ENCODE peak calls at places on chromosomes 16 and 17, in ten cellular contexts. One of them, this sample, is unnamed.
A peak's percentile ranks its signal among the peaks of the same experiment; 100 is the strongest.

GRCh38 chr17:62778990-62779681 is 29.0 kb downstream of the MARCHF10 start:
- DNase-seq in posterior cingulate gyrus: peak; percentile 87
- DNase-seq in stimulated activated CD4-positive, alpha-beta T cell treated with anti-CD3 and anti-CD28 coated beads, Interleukin-15, amount 100 ng/mL, for 48 hours: no peak
- DNase-seq in activated CD4-positive, CD25-positive, alpha-beta regulatory T cell treated with anti-CD3 and anti-CD28 coated beads, Interleukin-2, amount 50 U/mL, for 16 hours: no peak
- DNase-seq in foreskin fibroblast: peak; percentile 98
- DNase-seq in fibroblast of lung: peak; percentile 99
- DNase-seq in HCT116: peak; percentile 88
- DNase-seq in germinal center: no peak
- DNase-seq in stimulated activated naive CD8-positive, alpha-beta T cell treated with anti-CD3 and anti-CD28 coated beads, Interleukin-15, Interleukin-2, amounts not matched to agents 100 U/mL and 50 U/mL, for 24 hours: no peak
- DNase-seq in activated CD4-positive, alpha-beta T cell treated with anti-CD3 and anti-CD28 coated beads for 1 hour: no peak
- DNase-seq in this sample: no peak

GRCh38 chr17:43468746-43469544 is 14.8 kb upstream of the DHX8 start:
- DNase-seq in germinal center: no peak
- DNase-seq in fibroblast of lung: peak; percentile 98
- DNase-seq in stimulated activated CD4-positive, alpha-beta T cell treated with anti-CD3 and anti-CD28 coated beads, Interleukin-15, amount 100 ng/mL, for 48 hours: no peak
- DNase-seq in stimulated activated naive CD8-positive, alpha-beta T cell treated with anti-CD3 and anti-CD28 coated beads, Interleukin-15, Interleukin-2, amounts not matched to agents 100 U/mL and 50 U/mL, for 24 hours: no peak
- DNase-seq in activated CD4-positive, CD25-positive, alpha-beta regulatory T cell treated with anti-CD3 and anti-CD28 coated beads, Interleukin-2, amount 50 U/mL, for 16 hours: no peak
- DNase-seq in HCT116: peak; percentile 46
- DNase-seq in posterior cingulate gyrus: no peak
- DNase-seq in foreskin fibroblast: peak; percentile 96
- DNase-seq in activated CD4-positive, alpha-beta T cell treated with anti-CD3 and anti-CD28 coated beads for 1 hour: no peak
- DNase-seq in this sample: no peak

GRCh38 chr17:74782571-74782970 is 6.4 kb upstream of the NAT9 start:
- DNase-seq in activated CD4-positive, CD25-positive, alpha-beta regulatory T cell treated with anti-CD3 and anti-CD28 coated beads, Interleukin-2, amount 50 U/mL, for 16 hours: no peak
- DNase-seq in activated CD4-positive, alpha-beta T cell treated with anti-CD3 and anti-CD28 coated beads for 1 hour: no peak
- DNase-seq in germinal center: no peak
- DNase-seq in fibroblast of lung: no peak
- DNase-seq in foreskin fibroblast: no peak
- DNase-seq in posterior cingulate gyrus: no peak
- DNase-seq in HCT116: no peak
- DNase-seq in stimulated activated naive CD8-positive, alpha-beta T cell treated with anti-CD3 and anti-CD28 coated beads, Interleukin-15, Interleukin-2, amounts not matched to agents 100 U/mL and 50 U/mL, for 24 hours: no peak
- DNase-seq in stimulated activated CD4-positive, alpha-beta T cell treated with anti-CD3 and anti-CD28 coated beads, Interleukin-15, amount 100 ng/mL, for 48 hours: no peak
- DNase-seq in this sample: no peak

GRCh38 chr17:20920813-20921199 is 122.0 kb downstream of the USP22 start:
- DNase-seq in stimulated activated naive CD8-positive, alpha-beta T cell treated with anti-CD3 and anti-CD28 coated beads, Interleukin-15, Interleukin-2, amounts not matched to agents 100 U/mL and 50 U/mL, for 24 hours: no peak
- DNase-seq in HCT116: no peak
- DNase-seq in fibroblast of lung: peak; percentile 75
- DNase-seq in activated CD4-positive, alpha-beta T cell treated with anti-CD3 and anti-CD28 coated beads for 1 hour: no peak
- DNase-seq in activated CD4-positive, CD25-positive, alpha-beta regulatory T cell treated with anti-CD3 and anti-CD28 coated beads, Interleukin-2, amount 50 U/mL, for 16 hours: no peak
- DNase-seq in posterior cingulate gyrus: no peak
- DNase-seq in foreskin fibroblast: peak; percentile 55
- DNase-seq in stimulated activated CD4-positive, alpha-beta T cell treated with anti-CD3 and anti-CD28 coated beads, Interleukin-15, amount 100 ng/mL, for 48 hours: no peak
- DNase-seq in germinal center: no peak
- DNase-seq in this sample: no peak

GRCh38 chr16:67936876-67937605 is 391 bp upstream of the PSMB10 start:
- DNase-seq in activated CD4-positive, alpha-beta T cell treated with anti-CD3 and anti-CD28 coated beads for 1 hour: peak; percentile 63
- DNase-seq in fibroblast of lung: no peak
- DNase-seq in HCT116: no peak
- DNase-seq in foreskin fibroblast: no peak
- DNase-seq in stimulated activated naive CD8-positive, alpha-beta T cell treated with anti-CD3 and anti-CD28 coated beads, Interleukin-15, Interleukin-2, amounts not matched to agents 100 U/mL and 50 U/mL, for 24 hours: peak; percentile 78
- DNase-seq in posterior cingulate gyrus: no peak
- DNase-seq in germinal center: peak; percentile 90
- DNase-seq in stimulated activated CD4-positive, alpha-beta T cell treated with anti-CD3 and anti-CD28 coated beads, Interleukin-15, amount 100 ng/mL, for 48 hours: no peak
- DNase-seq in activated CD4-positive, CD25-positive, alpha-beta regulatory T cell treated with anti-CD3 and anti-CD28 coated beads, Interleukin-2, amount 50 U/mL, for 16 hours: peak; percentile 67
- DNase-seq in this sample: no peak

GRCh38 chr17:1259910-1260389 is 10.3 kb upstream of the BHLHA9 start:
- DNase-seq in foreskin fibroblast: no peak
- DNase-seq in fibroblast of lung: no peak
- DNase-seq in activated CD4-positive, CD25-positive, alpha-beta regulatory T cell treated with anti-CD3 and anti-CD28 coated beads, Interleukin-2, amount 50 U/mL, for 16 hours: no peak
- DNase-seq in stimulated activated naive CD8-positive, alpha-beta T cell treated with anti-CD3 and anti-CD28 coated beads, Interleukin-15, Interleukin-2, amounts not matched to agents 100 U/mL and 50 U/mL, for 24 hours: no peak
- DNase-seq in posterior cingulate gyrus: no peak
- DNase-seq in HCT116: no peak
- DNase-seq in germinal center: no peak
- DNase-seq in stimulated activated CD4-positive, alpha-beta T cell treated with anti-CD3 and anti-CD28 coated beads, Interleukin-15, amount 100 ng/mL, for 48 hours: no peak
- DNase-seq in activated CD4-positive, alpha-beta T cell treated with anti-CD3 and anti-CD28 coated beads for 1 hour: no peak
- DNase-seq in this sample: no peak

GRCh38 chr17:78127240-78127887 is 1.2 kb downstream of the TMC6 start:
- DNase-seq in activated CD4-positive, alpha-beta T cell treated with anti-CD3 and anti-CD28 coated beads for 1 hour: peak; percentile 48
- DNase-seq in germinal center: peak; percentile 52
- DNase-seq in fibroblast of lung: no peak
- DNase-seq in activated CD4-positive, CD25-positive, alpha-beta regulatory T cell treated with anti-CD3 and anti-CD28 coated beads, Interleukin-2, amount 50 U/mL, for 16 hours: no peak
- DNase-seq in stimulated activated naive CD8-positive, alpha-beta T cell treated with anti-CD3 and anti-CD28 coated beads, Interleukin-15, Interleukin-2, amounts not matched to agents 100 U/mL and 50 U/mL, for 24 hours: peak; percentile 82
- DNase-seq in foreskin fibroblast: no peak
- DNase-seq in stimulated activated CD4-positive, alpha-beta T cell treated with anti-CD3 and anti-CD28 coated beads, Interleukin-15, amount 100 ng/mL, for 48 hours: no peak
- DNase-seq in HCT116: no peak
- DNase-seq in posterior cingulate gyrus: peak; percentile 95
- DNase-seq in this sample: no peak

GRCh38 chr16:14427371-14427948 is 202.6 kb downstream of the PARN start:
- DNase-seq in germinal center: no peak
- DNase-seq in stimulated activated naive CD8-positive, alpha-beta T cell treated with anti-CD3 and anti-CD28 coated beads, Interleukin-15, Interleukin-2, amounts not matched to agents 100 U/mL and 50 U/mL, for 24 hours: no peak
- DNase-seq in posterior cingulate gyrus: no peak
- DNase-seq in HCT116: no peak
- DNase-seq in fibroblast of lung: peak; percentile 81
- DNase-seq in stimulated activated CD4-positive, alpha-beta T cell treated with anti-CD3 and anti-CD28 coated beads, Interleukin-15, amount 100 ng/mL, for 48 hours: no peak
- DNase-seq in activated CD4-positive, CD25-positive, alpha-beta regulatory T cell treated with anti-CD3 and anti-CD28 coated beads, Interleukin-2, amount 50 U/mL, for 16 hours: no peak
- DNase-seq in activated CD4-positive, alpha-beta T cell treated with anti-CD3 and anti-CD28 coated beads for 1 hour: no peak
- DNase-seq in foreskin fibroblast: peak; percentile 42
- DNase-seq in this sample: no peak

GRCh38 chr17:15431201-15431600 is 36.2 kb downstream of the CDRT4 start:
- DNase-seq in activated CD4-positive, alpha-beta T cell treated with anti-CD3 and anti-CD28 coated beads for 1 hour: no peak
- DNase-seq in HCT116: no peak
- DNase-seq in activated CD4-positive, CD25-positive, alpha-beta regulatory T cell treated with anti-CD3 and anti-CD28 coated beads, Interleukin-2, amount 50 U/mL, for 16 hours: no peak
- DNase-seq in fibroblast of lung: no peak
- DNase-seq in germinal center: no peak
- DNase-seq in stimulated activated naive CD8-positive, alpha-beta T cell treated with anti-CD3 and anti-CD28 coated beads, Interleukin-15, Interleukin-2, amounts not matched to agents 100 U/mL and 50 U/mL, for 24 hours: no peak
- DNase-seq in stimulated activated CD4-positive, alpha-beta T cell treated with anti-CD3 and anti-CD28 coated beads, Interleukin-15, amount 100 ng/mL, for 48 hours: no peak
- DNase-seq in foreskin fibroblast: peak; percentile 90
- DNase-seq in posterior cingulate gyrus: no peak
- DNase-seq in this sample: no peak

GRCh38 chr16:11203111-11203623 is 52.8 kb downstream of the SOCS1 start:
- DNase-seq in activated CD4-positive, alpha-beta T cell treated with anti-CD3 and anti-CD28 coated beads for 1 hour: no peak
- DNase-seq in fibroblast of lung: no peak
- DNase-seq in stimulated activated naive CD8-positive, alpha-beta T cell treated with anti-CD3 and anti-CD28 coated beads, Interleukin-15, Interleukin-2, amounts not matched to agents 100 U/mL and 50 U/mL, for 24 hours: no peak
- DNase-seq in HCT116: no peak
- DNase-seq in activated CD4-positive, CD25-positive, alpha-beta regulatory T cell treated with anti-CD3 and anti-CD28 coated beads, Interleukin-2, amount 50 U/mL, for 16 hours: no peak
- DNase-seq in foreskin fibroblast: no peak
- DNase-seq in posterior cingulate gyrus: no peak
- DNase-seq in stimulated activated CD4-positive, alpha-beta T cell treated with anti-CD3 and anti-CD28 coated beads, Interleukin-15, amount 100 ng/mL, for 48 hours: no peak
- DNase-seq in germinal center: no peak
- DNase-seq in this sample: no peak

GRCh38 chr16:46404028-46404427 is 217.2 kb downstream of the SHCBP1 start:
- DNase-seq in germinal center: no peak
- DNase-seq in activated CD4-positive, alpha-beta T cell treated with anti-CD3 and anti-CD28 coated beads for 1 hour: no peak
- DNase-seq in posterior cingulate gyrus: no peak
- DNase-seq in stimulated activated CD4-positive, alpha-beta T cell treated with anti-CD3 and anti-CD28 coated beads, Interleukin-15, amount 100 ng/mL, for 48 hours: no peak
- DNase-seq in fibroblast of lung: no peak
- DNase-seq in activated CD4-positive, CD25-positive, alpha-beta regulatory T cell treated with anti-CD3 and anti-CD28 coated beads, Interleukin-2, amount 50 U/mL, for 16 hours: no peak
- DNase-seq in HCT116: no peak
- DNase-seq in foreskin fibroblast: no peak
- DNase-seq in stimulated activated naive CD8-positive, alpha-beta T cell treated with anti-CD3 and anti-CD28 coated beads, Interleukin-15, Interleukin-2, amounts not matched to agents 100 U/mL and 50 U/mL, for 24 hours: no peak
- DNase-seq in this sample: no peak

GRCh38 chr16:65769055-65769465 is 597.4 kb upstream of the CDH5 start:
- DNase-seq in foreskin fibroblast: peak; percentile 3
- DNase-seq in HCT116: no peak
- DNase-seq in germinal center: no peak
- DNase-seq in activated CD4-positive, CD25-positive, alpha-beta regulatory T cell treated with anti-CD3 and anti-CD28 coated beads, Interleukin-2, amount 50 U/mL, for 16 hours: no peak
- DNase-seq in activated CD4-positive, alpha-beta T cell treated with anti-CD3 and anti-CD28 coated beads for 1 hour: no peak
- DNase-seq in stimulated activated CD4-positive, alpha-beta T cell treated with anti-CD3 and anti-CD28 coated beads, Interleukin-15, amount 100 ng/mL, for 48 hours: no peak
- DNase-seq in posterior cingulate gyrus: no peak
- DNase-seq in stimulated activated naive CD8-positive, alpha-beta T cell treated with anti-CD3 and anti-CD28 coated beads, Interleukin-15, Interleukin-2, amounts not matched to agents 100 U/mL and 50 U/mL, for 24 hours: no peak
- DNase-seq in fibroblast of lung: peak; percentile 84
- DNase-seq in this sample: no peak

GRCh38 chr17:64377769-64378282 is 12.8 kb downstream of the PECAM1 start:
- DNase-seq in HCT116: no peak
- DNase-seq in germinal center: no peak
- DNase-seq in stimulated activated CD4-positive, alpha-beta T cell treated with anti-CD3 and anti-CD28 coated beads, Interleukin-15, amount 100 ng/mL, for 48 hours: no peak
- DNase-seq in foreskin fibroblast: peak; percentile 70
- DNase-seq in posterior cingulate gyrus: no peak
- DNase-seq in stimulated activated naive CD8-positive, alpha-beta T cell treated with anti-CD3 and anti-CD28 coated beads, Interleukin-15, Interleukin-2, amounts not matched to agents 100 U/mL and 50 U/mL, for 24 hours: no peak
- DNase-seq in activated CD4-positive, CD25-positive, alpha-beta regulatory T cell treated with anti-CD3 and anti-CD28 coated beads, Interleukin-2, amount 50 U/mL, for 16 hours: no peak
- DNase-seq in activated CD4-positive, alpha-beta T cell treated with anti-CD3 and anti-CD28 coated beads for 1 hour: no peak
- DNase-seq in fibroblast of lung: peak; percentile 76
- DNase-seq in this sample: peak; percentile 26

GRCh38 chr16:19809121-19809635 is 75.5 kb downstream of the GPRC5B start:
- DNase-seq in HCT116: no peak
- DNase-seq in foreskin fibroblast: no peak
- DNase-seq in germinal center: no peak
- DNase-seq in stimulated activated naive CD8-positive, alpha-beta T cell treated with anti-CD3 and anti-CD28 coated beads, Interleukin-15, Interleukin-2, amounts not matched to agents 100 U/mL and 50 U/mL, for 24 hours: no peak
- DNase-seq in fibroblast of lung: peak; percentile 65
- DNase-seq in stimulated activated CD4-positive, alpha-beta T cell treated with anti-CD3 and anti-CD28 coated beads, Interleukin-15, amount 100 ng/mL, for 48 hours: no peak
- DNase-seq in activated CD4-positive, CD25-positive, alpha-beta regulatory T cell treated with anti-CD3 and anti-CD28 coated beads, Interleukin-2, amount 50 U/mL, for 16 hours: no peak
- DNase-seq in activated CD4-positive, alpha-beta T cell treated with anti-CD3 and anti-CD28 coated beads for 1 hour: no peak
- DNase-seq in posterior cingulate gyrus: peak; percentile 62
- DNase-seq in this sample: no peak

GRCh38 chr17:80032614-80033171 is 3.0 kb downstream of the TBC1D16 start:
- DNase-seq in stimulated activated naive CD8-positive, alpha-beta T cell treated with anti-CD3 and anti-CD28 coated beads, Interleukin-15, Interleukin-2, amounts not matched to agents 100 U/mL and 50 U/mL, for 24 hours: no peak
- DNase-seq in foreskin fibroblast: no peak
- DNase-seq in germinal center: no peak
- DNase-seq in posterior cingulate gyrus: peak; percentile 44
- DNase-seq in stimulated activated CD4-positive, alpha-beta T cell treated with anti-CD3 and anti-CD28 coated beads, Interleukin-15, amount 100 ng/mL, for 48 hours: no peak
- DNase-seq in activated CD4-positive, alpha-beta T cell treated with anti-CD3 and anti-CD28 coated beads for 1 hour: no peak
- DNase-seq in fibroblast of lung: no peak
- DNase-seq in HCT116: no peak
- DNase-seq in activated CD4-positive, CD25-positive, alpha-beta regulatory T cell treated with anti-CD3 and anti-CD28 coated beads, Interleukin-2, amount 50 U/mL, for 16 hours: no peak
- DNase-seq in this sample: no peak

GRCh38 chr17:77618731-77619130 is 339.8 kb upstream of the TNRC6C start:
- DNase-seq in stimulated activated CD4-positive, alpha-beta T cell treated with anti-CD3 and anti-CD28 coated beads, Interleukin-15, amount 100 ng/mL, for 48 hours: no peak
- DNase-seq in foreskin fibroblast: no peak
- DNase-seq in fibroblast of lung: no peak
- DNase-seq in activated CD4-positive, CD25-positive, alpha-beta regulatory T cell treated with anti-CD3 and anti-CD28 coated beads, Interleukin-2, amount 50 U/mL, for 16 hours: no peak
- DNase-seq in activated CD4-positive, alpha-beta T cell treated with anti-CD3 and anti-CD28 coated beads for 1 hour: no peak
- DNase-seq in posterior cingulate gyrus: no peak
- DNase-seq in germinal center: no peak
- DNase-seq in HCT116: no peak
- DNase-seq in stimulated activated naive CD8-positive, alpha-beta T cell treated with anti-CD3 and anti-CD28 coated beads, Interleukin-15, Interleukin-2, amounts not matched to agents 100 U/mL and 50 U/mL, for 24 hours: no peak
- DNase-seq in this sample: no peak

GRCh38 chr17:66255112-66255511 is 25.9 kb upstream of the APOH start:
- DNase-seq in HCT116: peak; percentile 79
- DNase-seq in posterior cingulate gyrus: no peak
- DNase-seq in germinal center: peak; percentile 26
- DNase-seq in stimulated activated naive CD8-positive, alpha-beta T cell treated with anti-CD3 and anti-CD28 coated beads, Interleukin-15, Interleukin-2, amounts not matched to agents 100 U/mL and 50 U/mL, for 24 hours: peak; percentile 13
- DNase-seq in activated CD4-positive, alpha-beta T cell treated with anti-CD3 and anti-CD28 coated beads for 1 hour: no peak
- DNase-seq in stimulated activated CD4-positive, alpha-beta T cell treated with anti-CD3 and anti-CD28 coated beads, Interleukin-15, amount 100 ng/mL, for 48 hours: no peak
- DNase-seq in foreskin fibroblast: peak; percentile 85
- DNase-seq in activated CD4-positive, CD25-positive, alpha-beta regulatory T cell treated with anti-CD3 and anti-CD28 coated beads, Interleukin-2, amount 50 U/mL, for 16 hours: no peak
- DNase-seq in fibroblast of lung: peak; percentile 72
- DNase-seq in this sample: no peak

GRCh38 chr17:76504117-76504516 is 2.9 kb upstream of the RHBDF2 start:
- DNase-seq in fibroblast of lung: no peak
- DNase-seq in posterior cingulate gyrus: no peak
- DNase-seq in activated CD4-positive, CD25-positive, alpha-beta regulatory T cell treated with anti-CD3 and anti-CD28 coated beads, Interleukin-2, amount 50 U/mL, for 16 hours: no peak
- DNase-seq in HCT116: no peak
- DNase-seq in stimulated activated naive CD8-positive, alpha-beta T cell treated with anti-CD3 and anti-CD28 coated beads, Interleukin-15, Interleukin-2, amounts not matched to agents 100 U/mL and 50 U/mL, for 24 hours: no peak
- DNase-seq in stimulated activated CD4-positive, alpha-beta T cell treated with anti-CD3 and anti-CD28 coated beads, Interleukin-15, amount 100 ng/mL, for 48 hours: no peak
- DNase-seq in activated CD4-positive, alpha-beta T cell treated with anti-CD3 and anti-CD28 coated beads for 1 hour: no peak
- DNase-seq in germinal center: peak; percentile 36
- DNase-seq in foreskin fibroblast: peak; percentile 22
- DNase-seq in this sample: no peak

GRCh38 chr16:67236551-67237395 is 9.8 kb downstream of the TMEM208 start:
- DNase-seq in fibroblast of lung: peak; percentile 38
- DNase-seq in foreskin fibroblast: peak; percentile 77
- DNase-seq in activated CD4-positive, CD25-positive, alpha-beta regulatory T cell treated with anti-CD3 and anti-CD28 coated beads, Interleukin-2, amount 50 U/mL, for 16 hours: peak; percentile 38
- DNase-seq in posterior cingulate gyrus: peak; percentile 86
- DNase-seq in HCT116: peak; percentile 69
- DNase-seq in activated CD4-positive, alpha-beta T cell treated with anti-CD3 and anti-CD28 coated beads for 1 hour: peak; percentile 52
- DNase-seq in germinal center: peak; percentile 75
- DNase-seq in stimulated activated CD4-positive, alpha-beta T cell treated with anti-CD3 and anti-CD28 coated beads, Interleukin-15, amount 100 ng/mL, for 48 hours: peak; percentile 84
- DNase-seq in stimulated activated naive CD8-positive, alpha-beta T cell treated with anti-CD3 and anti-CD28 coated beads, Interleukin-15, Interleukin-2, amounts not matched to agents 100 U/mL and 50 U/mL, for 24 hours: peak; percentile 90
- DNase-seq in this sample: peak; percentile 74

GRCh38 chr17:74637265-74637664 is 13.7 kb upstream of the CD300E start:
- DNase-seq in activated CD4-positive, alpha-beta T cell treated with anti-CD3 and anti-CD28 coated beads for 1 hour: no peak
- DNase-seq in HCT116: no peak
- DNase-seq in stimulated activated naive CD8-positive, alpha-beta T cell treated with anti-CD3 and anti-CD28 coated beads, Interleukin-15, Interleukin-2, amounts not matched to agents 100 U/mL and 50 U/mL, for 24 hours: no peak
- DNase-seq in fibroblast of lung: no peak
- DNase-seq in foreskin fibroblast: no peak
- DNase-seq in activated CD4-positive, CD25-positive, alpha-beta regulatory T cell treated with anti-CD3 and anti-CD28 coated beads, Interleukin-2, amount 50 U/mL, for 16 hours: no peak
- DNase-seq in stimulated activated CD4-positive, alpha-beta T cell treated with anti-CD3 and anti-CD28 coated beads, Interleukin-15, amount 100 ng/mL, for 48 hours: no peak
- DNase-seq in posterior cingulate gyrus: no peak
- DNase-seq in germinal center: no peak
- DNase-seq in this sample: no peak

GRCh38 chr17:65888649-65889048 is 303.3 kb downstream of the CEP112 start:
- DNase-seq in fibroblast of lung: peak; percentile 98
- DNase-seq in posterior cingulate gyrus: no peak
- DNase-seq in foreskin fibroblast: peak; percentile 29
- DNase-seq in HCT116: no peak
- DNase-seq in stimulated activated CD4-positive, alpha-beta T cell treated with anti-CD3 and anti-CD28 coated beads, Interleukin-15, amount 100 ng/mL, for 48 hours: no peak
- DNase-seq in activated CD4-positive, alpha-beta T cell treated with anti-CD3 and anti-CD28 coated beads for 1 hour: no peak
- DNase-seq in activated CD4-positive, CD25-positive, alpha-beta regulatory T cell treated with anti-CD3 and anti-CD28 coated beads, Interleukin-2, amount 50 U/mL, for 16 hours: no peak
- DNase-seq in stimulated activated naive CD8-positive, alpha-beta T cell treated with anti-CD3 and anti-CD28 coated beads, Interleukin-15, Interleukin-2, amounts not matched to agents 100 U/mL and 50 U/mL, for 24 hours: no peak
- DNase-seq in germinal center: no peak
- DNase-seq in this sample: no peak

GRCh38 chr17:29084476-29085148 is 41.7 kb downstream of the PIPOX start:
- DNase-seq in fibroblast of lung: peak; percentile 26
- DNase-seq in HCT116: no peak
- DNase-seq in germinal center: no peak
- DNase-seq in stimulated activated CD4-positive, alpha-beta T cell treated with anti-CD3 and anti-CD28 coated beads, Interleukin-15, amount 100 ng/mL, for 48 hours: no peak
- DNase-seq in posterior cingulate gyrus: peak; percentile 91
- DNase-seq in activated CD4-positive, CD25-positive, alpha-beta regulatory T cell treated with anti-CD3 and anti-CD28 coated beads, Interleukin-2, amount 50 U/mL, for 16 hours: no peak
- DNase-seq in stimulated activated naive CD8-positive, alpha-beta T cell treated with anti-CD3 and anti-CD28 coated beads, Interleukin-15, Interleukin-2, amounts not matched to agents 100 U/mL and 50 U/mL, for 24 hours: no peak
- DNase-seq in activated CD4-positive, alpha-beta T cell treated with anti-CD3 and anti-CD28 coated beads for 1 hour: no peak
- DNase-seq in foreskin fibroblast: peak; percentile 74
- DNase-seq in this sample: no peak

GRCh38 chr16:49647673-49648072 is 208.2 kb downstream of the ZNF423 start:
- DNase-seq in posterior cingulate gyrus: no peak
- DNase-seq in stimulated activated CD4-positive, alpha-beta T cell treated with anti-CD3 and anti-CD28 coated beads, Interleukin-15, amount 100 ng/mL, for 48 hours: no peak
- DNase-seq in fibroblast of lung: no peak
- DNase-seq in activated CD4-positive, CD25-positive, alpha-beta regulatory T cell treated with anti-CD3 and anti-CD28 coated beads, Interleukin-2, amount 50 U/mL, for 16 hours: no peak
- DNase-seq in foreskin fibroblast: no peak
- DNase-seq in HCT116: no peak
- DNase-seq in stimulated activated naive CD8-positive, alpha-beta T cell treated with anti-CD3 and anti-CD28 coated beads, Interleukin-15, Interleukin-2, amounts not matched to agents 100 U/mL and 50 U/mL, for 24 hours: no peak
- DNase-seq in activated CD4-positive, alpha-beta T cell treated with anti-CD3 and anti-CD28 coated beads for 1 hour: no peak
- DNase-seq in germinal center: no peak
- DNase-seq in this sample: no peak

GRCh38 chr17:32265192-32265895 is at the start of gene RHBDL3:
- DNase-seq in activated CD4-positive, CD25-positive, alpha-beta regulatory T cell treated with anti-CD3 and anti-CD28 coated beads, Interleukin-2, amount 50 U/mL, for 16 hours: no peak
- DNase-seq in posterior cingulate gyrus: no peak
- DNase-seq in stimulated activated naive CD8-positive, alpha-beta T cell treated with anti-CD3 and anti-CD28 coated beads, Interleukin-15, Interleukin-2, amounts not matched to agents 100 U/mL and 50 U/mL, for 24 hours: peak; percentile 20
- DNase-seq in foreskin fibroblast: peak; percentile 20
- DNase-seq in HCT116: no peak
- DNase-seq in fibroblast of lung: no peak
- DNase-seq in germinal center: peak; percentile 45
- DNase-seq in stimulated activated CD4-positive, alpha-beta T cell treated with anti-CD3 and anti-CD28 coated beads, Interleukin-15, amount 100 ng/mL, for 48 hours: no peak
- DNase-seq in activated CD4-positive, alpha-beta T cell treated with anti-CD3 and anti-CD28 coated beads for 1 hour: no peak
- DNase-seq in this sample: no peak

GRCh38 chr16:84224554-84224953 is 15.3 kb downstream of the KCNG4 start:
- DNase-seq in fibroblast of lung: no peak
- DNase-seq in foreskin fibroblast: no peak
- DNase-seq in activated CD4-positive, CD25-positive, alpha-beta regulatory T cell treated with anti-CD3 and anti-CD28 coated beads, Interleukin-2, amount 50 U/mL, for 16 hours: no peak
- DNase-seq in stimulated activated naive CD8-positive, alpha-beta T cell treated with anti-CD3 and anti-CD28 coated beads, Interleukin-15, Interleukin-2, amounts not matched to agents 100 U/mL and 50 U/mL, for 24 hours: no peak
- DNase-seq in stimulated activated CD4-positive, alpha-beta T cell treated with anti-CD3 and anti-CD28 coated beads, Interleukin-15, amount 100 ng/mL, for 48 hours: no peak
- DNase-seq in germinal center: no peak
- DNase-seq in HCT116: no peak
- DNase-seq in posterior cingulate gyrus: no peak
- DNase-seq in activated CD4-positive, alpha-beta T cell treated with anti-CD3 and anti-CD28 coated beads for 1 hour: no peak
- DNase-seq in this sample: no peak

GRCh38 chr16:27317738-27318398 is 4.1 kb downstream of the IL4R start:
- DNase-seq in posterior cingulate gyrus: no peak
- DNase-seq in germinal center: no peak
- DNase-seq in stimulated activated naive CD8-positive, alpha-beta T cell treated with anti-CD3 and anti-CD28 coated beads, Interleukin-15, Interleukin-2, amounts not matched to agents 100 U/mL and 50 U/mL, for 24 hours: no peak
- DNase-seq in activated CD4-positive, CD25-positive, alpha-beta regulatory T cell treated with anti-CD3 and anti-CD28 coated beads, Interleukin-2, amount 50 U/mL, for 16 hours: no peak
- DNase-seq in activated CD4-positive, alpha-beta T cell treated with anti-CD3 and anti-CD28 coated beads for 1 hour: no peak
- DNase-seq in stimulated activated CD4-positive, alpha-beta T cell treated with anti-CD3 and anti-CD28 coated beads, Interleukin-15, amount 100 ng/mL, for 48 hours: peak; percentile 50
- DNase-seq in fibroblast of lung: no peak
- DNase-seq in HCT116: no peak
- DNase-seq in foreskin fibroblast: no peak
- DNase-seq in this sample: no peak

GRCh38 chr16:80932725-80933124 is 74.0 kb downstream of the CMC2 start:
- DNase-seq in stimulated activated CD4-positive, alpha-beta T cell treated with anti-CD3 and anti-CD28 coated beads, Interleukin-15, amount 100 ng/mL, for 48 hours: no peak
- DNase-seq in activated CD4-positive, alpha-beta T cell treated with anti-CD3 and anti-CD28 coated beads for 1 hour: no peak
- DNase-seq in HCT116: no peak
- DNase-seq in germinal center: no peak
- DNase-seq in stimulated activated naive CD8-positive, alpha-beta T cell treated with anti-CD3 and anti-CD28 coated beads, Interleukin-15, Interleukin-2, amounts not matched to agents 100 U/mL and 50 U/mL, for 24 hours: no peak
- DNase-seq in foreskin fibroblast: peak; percentile 85
- DNase-seq in fibroblast of lung: peak; percentile 92
- DNase-seq in activated CD4-positive, CD25-positive, alpha-beta regulatory T cell treated with anti-CD3 and anti-CD28 coated beads, Interleukin-2, amount 50 U/mL, for 16 hours: no peak
- DNase-seq in posterior cingulate gyrus: no peak
- DNase-seq in this sample: peak; percentile 81

GRCh38 chr16:89174877-89175276 is 3.3 kb downstream of the CDH15 start:
- DNase-seq in HCT116: no peak
- DNase-seq in stimulated activated naive CD8-positive, alpha-beta T cell treated with anti-CD3 and anti-CD28 coated beads, Interleukin-15, Interleukin-2, amounts not matched to agents 100 U/mL and 50 U/mL, for 24 hours: no peak
- DNase-seq in foreskin fibroblast: no peak
- DNase-seq in activated CD4-positive, CD25-positive, alpha-beta regulatory T cell treated with anti-CD3 and anti-CD28 coated beads, Interleukin-2, amount 50 U/mL, for 16 hours: no peak
- DNase-seq in activated CD4-positive, alpha-beta T cell treated with anti-CD3 and anti-CD28 coated beads for 1 hour: no peak
- DNase-seq in stimulated activated CD4-positive, alpha-beta T cell treated with anti-CD3 and anti-CD28 coated beads, Interleukin-15, amount 100 ng/mL, for 48 hours: no peak
- DNase-seq in fibroblast of lung: peak; percentile 22
- DNase-seq in posterior cingulate gyrus: no peak
- DNase-seq in germinal center: no peak
- DNase-seq in this sample: no peak

This sample was measured in coronary artery.